ENCODE peak calls at places on chromosome 4, in four cellular contexts. Z, L, B and N are unnamed samples.

GRCh38 chr4:111228396-111228795 is 605.5 kb upstream of the PITX2 start:
- DNase-seq in L (no peak), Z (no peak), B (no peak), N (no peak)

GRCh38 chr4:122966201-122966600 is 43.8 kb upstream of the NUDT6 start:
- DNase-seq in B (no peak), Z (no peak), L (no peak), N (no peak)

GRCh38 chr4:159410076-159410777 is 307.3 kb downstream of the RAPGEF2 start:
- DNase-seq in B (peak; percentile 48), L (no peak), Z (peak; percentile 5), N (no peak)

GRCh38 chr4:74590476-74590875 is 145.5 kb downstream of the AREG start:
- DNase-seq in B (peak; percentile 9), Z (no peak), L (no peak), N (no peak)

GRCh38 chr4:138096384-138097062 is 145.6 kb downstream of the SLC7A11 start:
- DNase-seq in B (no peak), L (no peak), Z (no peak), N (no peak)

GRCh38 chr4:77917075-77917474 is 54.4 kb downstream of the MRPL1 start:
- DNase-seq in B (no peak), L (no peak), Z (no peak), N (no peak)

GRCh38 chr4:125357675-125358074 is 42.9 kb downstream of the FAT4 start:
- DNase-seq in B (no peak), Z (no peak), L (no peak), N (no peak)

GRCh38 chr4:73127839-73128448 is 58.4 kb upstream of the COX18 start:
- DNase-seq in L (no peak), Z (peak; percentile 10), B (peak; percentile 43), N (no peak)

GRCh38 chr4:47705326-47705981 is 132.4 kb downstream of the CORIN start:
- DNase-seq in B (peak; percentile 51), L (no peak), Z (peak; percentile 33), N (no peak)

GRCh38 chr4:81142744-81143143 is 72.3 kb downstream of the PRKG2 start:
- DNase-seq in Z (no peak), L (no peak), B (peak; percentile 72), N (no peak)

GRCh38 chr4:184294734-184295133 is 77.1 kb upstream of the ENPP6 start:
- DNase-seq in L (no peak), Z (no peak), B (no peak), N (no peak)

GRCh38 chr4:159018062-159018629 is 84.7 kb upstream of the RAPGEF2 start:
- DNase-seq in Z (no peak), B (peak; percentile 30), L (no peak), N (no peak)

GRCh38 chr4:40255722-40256281 is 59.0 kb downstream of the RHOH start:
- DNase-seq in Z (peak; percentile 88), L (no peak), B (peak; percentile 98), N (peak; percentile 97)

GRCh38 chr4:1051472-1051871 is 40.0 kb downstream of the FGFRL1 start:
- DNase-seq in Z (no peak), L (no peak), B (no peak), N (no peak)